ENCODE peak calls at places on chromosomes 5 and 9, in four cellular contexts. J, M, A and T are unnamed samples.

GRCh38 chr9:4594994-4595393 is 67.1 kb upstream of the PLPP6 start:
- DNase-seq in J (no peak), M (no peak), A (peak; percentile 49), T (no peak)

GRCh38 chr9:93659044-93659836 is 82.9 kb downstream of the PHF2 start:
- DNase-seq in J (no peak), M (no peak), A (no peak), T (no peak)

GRCh38 chr5:83518676-83519075 is 47.1 kb downstream of the VCAN start:
- DNase-seq in J (no peak), M (no peak), A (no peak), T (no peak)

GRCh38 chr5:102855684-102856373 is 100.7 kb downstream of the PAM start:
- DNase-seq in J (no peak), M (no peak), A (no peak), T (no peak)

GRCh38 chr9:935348-935965 is 41.0 kb upstream of the DMRT3 start:
- DNase-seq in J (no peak), M (peak; percentile 59), A (no peak), T (no peak)

GRCh38 chr5:116922532-116922931 is 347.9 kb upstream of the SEMA6A start:
- DNase-seq in J (no peak), M (no peak), A (no peak), T (no peak)

GRCh38 chr5:79853676-79854418 is 137.2 kb downstream of the MTX3 start:
- DNase-seq in J (no peak), M (peak; percentile 50), A (no peak), T (no peak)

GRCh38 chr5:159161361-159162214 is 47.8 kb downstream of the RNF145 start:
- DNase-seq in J (no peak), M (no peak), A (no peak), T (no peak)

GRCh38 chr5:116441223-116441622 is 133.4 kb downstream of the SEMA6A start:
- DNase-seq in J (no peak), M (no peak), A (no peak), T (no peak)

GRCh38 chr5:6328173-6328572 is 50.2 kb downstream of the MED10 start:
- DNase-seq in J (no peak), M (peak; percentile 2), A (no peak), T (no peak)

GRCh38 chr5:170508660-170509322 is 5.0 kb downstream of the KCNIP1 start:
- DNase-seq in J (no peak), M (no peak), A (no peak), T (no peak)

GRCh38 chr5:112612663-112613062 is 125.0 kb upstream of the APC start:
- DNase-seq in J (no peak), M (no peak), A (no peak), T (no peak)

GRCh38 chr5:106459541-106459940 is 1211.2 kb downstream of the EFNA5 start:
- DNase-seq in J (no peak), M (no peak), A (no peak), T (no peak)

GRCh38 chr5:1522601-1523479 is 920 bp downstream of the LPCAT1 start:
- DNase-seq in J (no peak), M (no peak), A (no peak), T (no peak)